ENCODE peak calls at places on chromosome 21, in seven cellular contexts. B is AG04450; N is CD8-positive, alpha-beta T cell; H is activated T-cell treated with anti-CD3 and anti-CD28 coated beads for 1 hour; D is GM10248; K is cardiac fibroblast; U is prostate gland. J is an unnamed sample.

GRCh38 chr21:30415993-30416392 is 9.7 kb downstream of the KRTAP13-3 start:
- DNase-seq in B (no peak), N (no peak), H (no peak), D (no peak), K (no peak), U (no peak), J (no peak)

GRCh38 chr21:31873696-31874599 is 1.1 kb downstream of the HUNK start:
- DNase-seq in B (no peak), N (peak), H (peak), D (peak), K (no peak), U (peak), J (no peak)

GRCh38 chr21:38121888-38122705 is 134.7 kb upstream of the KCNJ15 start:
- DNase-seq in B (no peak), N (no peak), H (no peak), D (no peak), K (no peak), U (no peak), J (no peak)

GRCh38 chr21:33262921-33263320 is 3.2 kb upstream of the IL10RB start:
- DNase-seq in B (no peak), N (no peak), H (no peak), D (no peak), K (no peak), U (no peak), J (no peak)

GRCh38 chr21:37793660-37794059 is 122.6 kb downstream of the KCNJ6 start:
- DNase-seq in B (no peak), N (no peak), H (no peak), D (no peak), K (peak), U (no peak), J (no peak)

GRCh38 chr21:16533692-16534407 is 804.1 kb downstream of the USP25 start:
- DNase-seq in B (no peak), N (no peak), H (no peak), D (no peak), K (no peak), U (no peak), J (no peak)

GRCh38 chr21:35178812-35179211 is 129.7 kb upstream of the RUNX1 start:
- DNase-seq in B (no peak), N (no peak), H (no peak), D (no peak), K (peak), U (no peak), J (no peak)

GRCh38 chr21:25528511-25528910 is 78.8 kb downstream of the MRPL39 start:
- DNase-seq in B (no peak), N (no peak), H (no peak), D (no peak), K (no peak), U (no peak), J (no peak)

GRCh38 chr21:44930543-44930981 is 9.3 kb upstream of the SLX9 start:
- DNase-seq in B (no peak), N (peak), H (peak), D (no peak), K (peak), U (no peak), J (no peak)

GRCh38 chr21:42568834-42569731 is 55.4 kb downstream of the SLC37A1 start:
- DNase-seq in B (no peak), N (peak), H (no peak), D (no peak), K (no peak), U (no peak), J (no peak)

GRCh38 chr21:41712201-41712600 is 54.7 kb downstream of the RIPK4 start:
- DNase-seq in B (no peak), N (no peak), H (no peak), D (no peak), K (no peak), U (no peak), J (no peak)

GRCh38 chr21:34996304-34997081 is 52.6 kb downstream of the RUNX1 start:
- DNase-seq in B (no peak), N (no peak), H (no peak), D (no peak), K (peak), U (no peak), J (no peak)

GRCh38 chr21:31363720-31364119 is 19.7 kb upstream of the TIAM1 start:
- DNase-seq in B (no peak), N (no peak), H (no peak), D (no peak), K (no peak), U (no peak), J (no peak)

GRCh38 chr21:33936221-33937038 is 20.8 kb upstream of the ATP5PO start:
- DNase-seq in B (no peak), N (peak), H (no peak), D (no peak), K (peak), U (no peak), J (no peak)

GRCh38 chr21:46188226-46189212 is 4.3 kb upstream of the SPATC1L start:
- DNase-seq in B (no peak), N (no peak), H (no peak), D (no peak), K (peak), U (peak), J (peak)

GRCh38 chr21:45393021-45393420 is 11.9 kb upstream of the COL18A1 start:
- DNase-seq in B (no peak), N (no peak), H (no peak), D (no peak), K (no peak), U (no peak), J (no peak)

GRCh38 chr21:44736291-44737004 is 25.1 kb upstream of the TSPEAR start:
- DNase-seq in B (no peak), N (no peak), H (no peak), D (no peak), K (no peak), U (peak), J (no peak)

GRCh38 chr21:33948096-33948950 is 32.7 kb upstream of the ATP5PO start:
- DNase-seq in B (no peak), N (peak), H (peak), D (peak), K (peak), U (peak), J (no peak)

GRCh38 chr21:38804617-38805281 is 980 bp upstream of the ETS2 start:
- DNase-seq in B (no peak), N (no peak), H (peak), D (peak), K (no peak), U (peak), J (no peak)

GRCh38 chr21:46168659-46169386 is 13.4 kb upstream of the FTCD start:
- DNase-seq in B (no peak), N (no peak), H (no peak), D (no peak), K (no peak), U (no peak), J (no peak)

GRCh38 chr21:45592208-45592619 is 50.0 kb upstream of the SLC19A1 start:
- DNase-seq in B (no peak), N (no peak), H (peak), D (peak), K (no peak), U (no peak), J (no peak)

GRCh38 chr21:33071878-33072306 is 2.0 kb downstream of the OLIG1 start:
- DNase-seq in B (no peak), N (no peak), H (no peak), D (no peak), K (peak), U (no peak), J (no peak)

GRCh38 chr21:16579538-16579937 is 849.8 kb downstream of the USP25 start:
- DNase-seq in B (no peak), N (no peak), H (no peak), D (no peak), K (peak), U (no peak), J (peak)

GRCh38 chr21:30638686-30639085 is 3.7 kb downstream of the KRTAP20-2 start:
- DNase-seq in B (no peak), N (no peak), H (no peak), D (no peak), K (no peak), U (no peak), J (no peak)

GRCh38 chr21:38489283-38489677 is 9.0 kb downstream of the ERG start:
- DNase-seq in B (no peak), N (no peak), H (no peak), D (no peak), K (no peak), U (no peak), J (no peak)

GRCh38 chr21:16195476-16195875 is 465.7 kb downstream of the USP25 start:
- DNase-seq in B (peak), N (no peak), H (no peak), D (no peak), K (peak), U (no peak), J (no peak)

GRCh38 chr21:25878334-25878733 is 143.6 kb downstream of the GABPA start:
- DNase-seq in B (no peak), N (no peak), H (no peak), D (no peak), K (peak), U (no peak), J (no peak)

J was measured in smooth muscle cell of the brain vasculature.